ENCODE peak calls at places on chromosomes 13 and 19, in ten cellular contexts. One of them, this sample, is unnamed. For H3K4me1, the result is how much of the 10 kb centered on the place peaks cover.

GRCh38 chr19:40234429-40235237 is 8.1 kb upstream of the CCNP start:
- DNase-seq in stomach: no peak
- DNase-seq in suprapubic skin: no peak
- DNase-seq in right lobe of liver: no peak
- DNase-seq in IMR-90: no peak
- DNase-seq in H1: no peak
- DNase-seq in tibial nerve: no peak
- DNase-seq in ovary: peak
- DNase-seq in body of pancreas: no peak
- DNase-seq in heart left ventricle: no peak
- DNase-seq in this sample: no peak

GRCh38 chr19:33447336-33448158 is 74.0 kb downstream of the CEBPG start:
- DNase-seq in suprapubic skin: peak
- DNase-seq in ovary: no peak
- DNase-seq in stomach: no peak
- DNase-seq in right lobe of liver: peak
- DNase-seq in body of pancreas: no peak
- DNase-seq in H1: no peak
- DNase-seq in IMR-90: no peak
- DNase-seq in heart left ventricle: no peak
- DNase-seq in tibial nerve: no peak
- DNase-seq in this sample: no peak

GRCh38 chr19:33467851-33468250 is 53.7 kb downstream of the PEPD start:
- DNase-seq in tibial nerve: peak
- DNase-seq in H1: no peak
- DNase-seq in right lobe of liver: peak
- DNase-seq in IMR-90: no peak
- DNase-seq in suprapubic skin: peak
- DNase-seq in heart left ventricle: no peak
- DNase-seq in ovary: no peak
- DNase-seq in stomach: no peak
- DNase-seq in body of pancreas: no peak
- DNase-seq in this sample: no peak

GRCh38 chr19:5321851-5322681 is 18.5 kb downstream of the PTPRS start:
- DNase-seq in H1: no peak
- DNase-seq in stomach: no peak
- DNase-seq in suprapubic skin: no peak
- DNase-seq in heart left ventricle: peak
- DNase-seq in tibial nerve: no peak
- DNase-seq in right lobe of liver: no peak
- DNase-seq in ovary: no peak
- DNase-seq in body of pancreas: no peak
- DNase-seq in IMR-90: no peak
- DNase-seq in this sample: peak

GRCh38 chr19:18119243-18120105 is 21.9 kb downstream of the MAST3 start:
- DNase-seq in H1: no peak
- DNase-seq in IMR-90: no peak
- DNase-seq in suprapubic skin: no peak
- DNase-seq in right lobe of liver: no peak
- DNase-seq in heart left ventricle: no peak
- DNase-seq in stomach: no peak
- DNase-seq in body of pancreas: no peak
- DNase-seq in tibial nerve: no peak
- DNase-seq in ovary: no peak
- DNase-seq in this sample: peak

GRCh38 chr19:48330012-48330681 is 4.8 kb downstream of the EMP3 start:
- DNase-seq in ovary: peak
- DNase-seq in suprapubic skin: no peak
- DNase-seq in right lobe of liver: peak
- DNase-seq in H1: no peak
- DNase-seq in IMR-90: no peak
- DNase-seq in body of pancreas: peak
- DNase-seq in heart left ventricle: peak
- DNase-seq in stomach: peak
- DNase-seq in tibial nerve: peak
- DNase-seq in this sample: peak

GRCh38 chr19:49672131-49672919 is 4.7 kb upstream of the PRMT1 start:
- DNase-seq in right lobe of liver: peak
- DNase-seq in heart left ventricle: peak
- DNase-seq in suprapubic skin: no peak
- DNase-seq in body of pancreas: peak
- DNase-seq in H1: peak
- DNase-seq in ovary: peak
- DNase-seq in stomach: peak
- DNase-seq in IMR-90: peak
- DNase-seq in tibial nerve: peak
- DNase-seq in this sample: peak

GRCh38 chr13:45398862-45399261 is 19.3 kb downstream of the SLC25A30 start:
- DNase-seq in tibial nerve: no peak
- DNase-seq in IMR-90: no peak
- DNase-seq in stomach: no peak
- DNase-seq in H1: no peak
- DNase-seq in ovary: no peak
- DNase-seq in right lobe of liver: no peak
- DNase-seq in body of pancreas: no peak
- DNase-seq in heart left ventricle: no peak
- DNase-seq in suprapubic skin: no peak
- DNase-seq in this sample: no peak

GRCh38 chr19:47434088-47434487 is 14.8 kb upstream of the MEIS3 start:
- DNase-seq in suprapubic skin: no peak
- DNase-seq in ovary: no peak
- DNase-seq in right lobe of liver: no peak
- DNase-seq in heart left ventricle: no peak
- DNase-seq in body of pancreas: no peak
- DNase-seq in IMR-90: no peak
- DNase-seq in H1: no peak
- DNase-seq in stomach: no peak
- DNase-seq in tibial nerve: no peak
- DNase-seq in this sample: no peak

GRCh38 chr19:14530005-14530348 is 583 bp downstream of the TECR start:
- DNase-seq in suprapubic skin: peak
- DNase-seq in tibial nerve: no peak
- DNase-seq in right lobe of liver: no peak
- DNase-seq in IMR-90: no peak
- DNase-seq in body of pancreas: no peak
- DNase-seq in H1: no peak
- DNase-seq in ovary: no peak
- DNase-seq in stomach: no peak
- DNase-seq in heart left ventricle: no peak
- DNase-seq in this sample: peak

GRCh38 chr19:46821512-46822359 is 28.9 kb downstream of the AP2S1 start:
- DNase-seq in tibial nerve: no peak
- DNase-seq in IMR-90: no peak
- DNase-seq in suprapubic skin: no peak
- DNase-seq in stomach: no peak
- DNase-seq in body of pancreas: no peak
- DNase-seq in right lobe of liver: no peak
- DNase-seq in H1: no peak
- DNase-seq in heart left ventricle: no peak
- DNase-seq in ovary: no peak
- DNase-seq in this sample: peak

GRCh38 chr19:40597329-40597838 is 3.8 kb upstream of the LTBP4 start:
- DNase-seq in stomach: no peak
- DNase-seq in IMR-90: no peak
- DNase-seq in right lobe of liver: no peak
- DNase-seq in suprapubic skin: no peak
- DNase-seq in heart left ventricle: no peak
- DNase-seq in tibial nerve: no peak
- DNase-seq in ovary: no peak
- DNase-seq in H1: no peak
- DNase-seq in body of pancreas: no peak
- DNase-seq in this sample: no peak

GRCh38 chr13:63305641-63306133 is 1890.0 kb upstream of the PCDH20 start:
- DNase-seq in body of pancreas: no peak
- DNase-seq in tibial nerve: no peak
- DNase-seq in heart left ventricle: no peak
- DNase-seq in stomach: no peak
- DNase-seq in IMR-90: no peak
- DNase-seq in H1: no peak
- DNase-seq in right lobe of liver: no peak
- DNase-seq in ovary: no peak
- DNase-seq in suprapubic skin: no peak
- DNase-seq in this sample: no peak

GRCh38 chr19:3670796-3671679 is 29.2 kb downstream of the PIP5K1C start:
- DNase-seq in right lobe of liver: peak
- DNase-seq in ovary: peak
- DNase-seq in stomach: peak
- DNase-seq in IMR-90: peak
- DNase-seq in H1: no peak
- DNase-seq in tibial nerve: peak
- DNase-seq in heart left ventricle: peak
- DNase-seq in body of pancreas: peak
- DNase-seq in suprapubic skin: no peak
- DNase-seq in this sample: peak

GRCh38 chr13:27172495-27172842 is 858 bp upstream of the USP12 start:
- DNase-seq in heart left ventricle: no peak
- DNase-seq in IMR-90: peak
- DNase-seq in suprapubic skin: no peak
- DNase-seq in right lobe of liver: no peak
- DNase-seq in stomach: no peak
- DNase-seq in ovary: no peak
- DNase-seq in H1: no peak
- DNase-seq in tibial nerve: no peak
- DNase-seq in body of pancreas: no peak
- DNase-seq in this sample: no peak

DNA sequence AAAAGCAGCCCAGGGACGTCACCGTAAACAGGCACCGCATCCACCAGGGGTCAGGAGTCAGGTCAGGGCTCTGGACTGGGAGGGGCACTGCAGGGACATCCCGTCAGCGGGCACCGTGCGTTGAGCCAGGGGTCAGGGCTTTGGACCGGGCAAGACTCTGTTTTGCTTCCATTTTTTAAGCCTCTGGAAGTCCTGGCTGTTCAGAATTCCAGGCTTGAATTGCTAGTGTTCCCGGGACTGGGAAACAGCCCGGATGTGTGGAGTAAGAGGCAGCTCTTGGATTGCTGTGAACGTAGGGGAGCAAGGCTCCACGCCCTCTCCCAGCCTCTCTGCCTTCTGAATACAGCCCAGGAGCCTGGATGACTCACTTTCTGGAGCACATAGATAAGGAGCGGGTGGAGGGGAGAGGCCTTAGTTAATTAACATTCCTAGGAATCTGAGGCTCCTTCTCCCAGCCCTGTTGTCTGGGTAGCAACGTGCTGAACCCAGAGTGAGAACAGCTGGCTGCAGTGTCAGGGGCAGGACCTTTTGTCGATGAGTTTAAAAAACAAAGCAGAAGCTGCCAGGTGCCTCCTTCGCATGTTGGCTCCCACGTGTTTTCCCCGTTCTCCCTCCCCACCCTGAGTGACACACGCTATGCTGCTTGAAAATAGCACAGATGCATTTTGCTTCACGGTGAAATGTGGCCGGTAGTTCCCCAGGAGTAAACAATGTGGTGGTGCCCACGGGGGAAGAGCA is 21.9 kb downstream of the ATP11A start:
- DNase-seq in tibial nerve: peak
- DNase-seq in ovary: peak
- DNase-seq in stomach: peak
- DNase-seq in IMR-90: peak
- DNase-seq in suprapubic skin: peak
- DNase-seq in right lobe of liver: peak
- DNase-seq in heart left ventricle: peak
- DNase-seq in H1: peak
- DNase-seq in body of pancreas: peak
- DNase-seq in this sample: peak
- H3K4me1 ChIP-seq in tibial nerve: under half
- H3K4me1 ChIP-seq in ovary: under half
- H3K4me1 ChIP-seq in stomach: under half
- H3K4me1 ChIP-seq in IMR-90: under half
- H3K4me1 ChIP-seq in suprapubic skin: under half
- H3K4me1 ChIP-seq in right lobe of liver: under half
- H3K4me1 ChIP-seq in heart left ventricle: under half
- H3K4me1 ChIP-seq in H1: under half
- H3K4me1 ChIP-seq in body of pancreas: under half
- H3K4me1 ChIP-seq in this sample: under half

DNA sequence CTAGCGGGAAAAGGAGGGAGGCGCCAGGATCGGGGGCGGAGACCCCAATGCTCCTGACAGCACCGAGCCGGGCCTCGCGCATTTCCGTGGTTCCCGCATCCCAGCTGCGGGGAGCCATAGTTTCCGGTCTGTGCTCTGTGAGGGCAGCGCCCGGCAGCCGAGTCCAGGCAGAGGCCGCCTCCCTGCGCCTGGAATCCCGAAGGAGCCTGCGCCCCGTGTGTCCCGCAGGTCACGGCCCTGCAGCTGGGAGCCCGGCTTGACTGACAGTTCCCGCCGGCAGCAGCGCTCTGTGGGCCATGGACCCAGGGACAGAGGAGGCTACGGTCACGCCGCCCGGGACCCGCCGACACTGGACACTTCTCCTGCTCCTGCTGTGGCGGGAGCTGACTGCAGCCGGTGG is 74.6 kb upstream of the C13orf46 start:
- DNase-seq in H1: no peak
- DNase-seq in heart left ventricle: no peak
- DNase-seq in suprapubic skin: no peak
- DNase-seq in tibial nerve: no peak
- DNase-seq in right lobe of liver: no peak
- DNase-seq in body of pancreas: no peak
- DNase-seq in IMR-90: no peak
- DNase-seq in stomach: no peak
- DNase-seq in ovary: no peak
- DNase-seq in this sample: peak
- H3K4me3 ChIP-seq in H1: no peak
- H3K4me3 ChIP-seq in heart left ventricle: no peak
- H3K4me3 ChIP-seq in suprapubic skin: no peak
- H3K4me3 ChIP-seq in tibial nerve: no peak
- H3K4me3 ChIP-seq in right lobe of liver: no peak
- H3K4me3 ChIP-seq in body of pancreas: no peak
- H3K4me3 ChIP-seq in IMR-90: no peak
- H3K4me3 ChIP-seq in stomach: no peak
- H3K4me3 ChIP-seq in ovary: no peak
- H3K4me3 ChIP-seq in this sample: peak

DNA sequence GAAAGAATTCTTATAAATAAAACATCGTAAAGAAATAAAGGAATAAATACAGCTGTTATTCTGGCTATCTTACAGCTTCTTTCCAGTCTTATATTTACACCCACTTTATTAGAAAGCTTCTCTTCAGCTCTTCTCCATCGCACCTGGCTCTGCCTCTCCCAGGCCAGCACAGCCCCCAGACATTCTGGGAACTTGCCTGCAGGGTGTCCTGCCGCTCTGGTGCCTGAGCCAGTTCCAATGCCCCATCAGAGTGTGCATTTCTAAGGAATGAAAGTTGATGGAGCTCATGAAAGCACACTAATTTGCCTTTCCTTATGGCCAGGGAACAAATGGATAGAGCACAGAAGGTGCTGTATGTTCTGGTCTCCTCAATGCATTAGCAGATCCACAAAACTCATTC is 68.7 kb downstream of the MIPEP start:
- DNase-seq in IMR-90: no peak
- DNase-seq in right lobe of liver: no peak
- DNase-seq in heart left ventricle: no peak
- DNase-seq in tibial nerve: no peak
- DNase-seq in suprapubic skin: no peak
- DNase-seq in body of pancreas: no peak
- DNase-seq in stomach: no peak
- DNase-seq in H1: no peak
- DNase-seq in ovary: no peak
- DNase-seq in this sample: no peak
- TF ChIP-seq POLR2A in IMR-90: no peak
- TF ChIP-seq POLR2A in right lobe of liver: no peak
- TF ChIP-seq POLR2A in heart left ventricle: no peak
- TF ChIP-seq POLR2A in tibial nerve: no peak
- TF ChIP-seq POLR2A in suprapubic skin: no peak
- TF ChIP-seq POLR2A in body of pancreas: no peak
- TF ChIP-seq POLR2A in stomach: no peak
- TF ChIP-seq POLR2A in H1: no peak
- TF ChIP-seq POLR2A in ovary: no peak
- TF ChIP-seq POLR2A in this sample: no peak

GRCh38 chr13:44174769-44175425 is 198.7 kb upstream of the SERP2 start:
- DNase-seq in ovary: no peak
- DNase-seq in suprapubic skin: no peak
- DNase-seq in right lobe of liver: no peak
- DNase-seq in IMR-90: peak
- DNase-seq in tibial nerve: no peak
- DNase-seq in body of pancreas: no peak
- DNase-seq in stomach: peak
- DNase-seq in heart left ventricle: no peak
- DNase-seq in H1: no peak
- DNase-seq in this sample: no peak
- H3K4me1 ChIP-seq in ovary: under half
- H3K4me1 ChIP-seq in suprapubic skin: under half
- H3K4me1 ChIP-seq in right lobe of liver: under half
- H3K4me1 ChIP-seq in IMR-90: under half
- H3K4me1 ChIP-seq in tibial nerve: under half
- H3K4me1 ChIP-seq in body of pancreas: under half
- H3K4me1 ChIP-seq in stomach: under half
- H3K4me1 ChIP-seq in heart left ventricle: under half
- H3K4me1 ChIP-seq in H1: under half
- H3K4me1 ChIP-seq in this sample: under half